ENCODE peak calls at places on chromosomes 12 and 14, in seven cellular contexts. E, L, Z, F, P, G and I are unnamed samples.
A peak's percentile ranks its signal among the peaks of the same experiment; 100 is the strongest.

GRCh38 chr12:3367750-3368444 is 123.1 kb upstream of the PRMT8 start:
- DNase-seq in E (no peak), L (no peak), F (no peak), P (no peak), G (no peak), Z (no peak), I (no peak)

GRCh38 chr12:121580959-121581680 is at the start of gene KDM2B:
- DNase-seq in Z (no peak), G (no peak), F (no peak), P (peak; percentile 79), L (no peak), E (no peak), I (no peak)

GRCh38 chr12:80208081-80208480 is 108.7 kb downstream of the OTOGL start:
- DNase-seq in P (no peak), L (no peak), F (no peak), E (no peak), G (no peak), Z (no peak), I (no peak)

GRCh38 chr14:74140374-74140850 is 55.7 kb downstream of the LIN52 start:
- DNase-seq in P (peak; percentile 38), Z (no peak), F (peak; percentile 100), G (no peak), E (peak; percentile 17), L (no peak), I (no peak)

GRCh38 chr12:30796508-30796780 is 41.7 kb upstream of the CAPRIN2 start:
- DNase-seq in F (peak; percentile 45), P (peak; percentile 77), L (no peak), E (peak; percentile 32), G (no peak), Z (no peak), I (no peak)

GRCh38 chr14:21098134-21098891 is at the start of gene ZNF219:
- DNase-seq in L (no peak), G (peak; percentile 34), Z (peak; percentile 48), P (peak; percentile 65), F (peak; percentile 71), E (peak; percentile 48), I (no peak)

GRCh38 chr14:104634031-104634760 is 29.6 kb upstream of the TMEM179 start:
- DNase-seq in P (no peak), L (no peak), E (no peak), G (no peak), Z (no peak), F (peak; percentile 39), I (no peak)

GRCh38 chr14:69519701-69520100 is 35.2 kb downstream of the PLEKHD1 start:
- DNase-seq in Z (no peak), L (no peak), F (no peak), G (no peak), E (no peak), P (no peak), I (no peak)

GRCh38 chr12:60205500-60205899 is 609.7 kb downstream of the SLC16A7 start:
- DNase-seq in G (no peak), Z (no peak), P (peak; percentile 63), L (no peak), F (no peak), E (peak; percentile 42), I (no peak)

GRCh38 chr12:53224268-53224896 is 7.6 kb downstream of the RARG start:
- DNase-seq in Z (no peak), G (no peak), P (no peak), E (no peak), L (no peak), F (peak; percentile 12), I (no peak)

GRCh38 chr14:71497645-71498086 is 434.6 kb upstream of the RGS6 start:
- DNase-seq in P (peak; percentile 17), F (no peak), Z (no peak), G (no peak), E (no peak), L (no peak), I (peak; percentile 35)

GRCh38 chr14:56289155-56289554 is 170.9 kb downstream of the PELI2 start:
- DNase-seq in F (no peak), G (no peak), L (no peak), E (no peak), Z (no peak), P (no peak), I (no peak)

GRCh38 chr14:31297701-31298344 is 90.2 kb upstream of the HECTD1 start:
- DNase-seq in L (no peak), G (no peak), E (no peak), Z (no peak), F (no peak), P (peak; percentile 33), I (no peak)

GRCh38 chr12:98352218-98352811 is 163.1 kb upstream of the TMPO start:
- DNase-seq in F (no peak), P (peak; percentile 63), Z (no peak), G (no peak), E (peak; percentile 68), L (no peak), I (peak; percentile 4)

GRCh38 chr12:121626853-121627623 is 708 bp downstream of the ORAI1 start:
- DNase-seq in F (peak; percentile 24), E (peak; percentile 13), Z (peak; percentile 55), P (peak; percentile 68), L (peak; percentile 85), G (peak; percentile 76), I (peak; percentile 42)

GRCh38 chr12:93514853-93515252 is 47.5 kb downstream of the MRPL42 start:
- DNase-seq in L (no peak), Z (no peak), E (no peak), F (no peak), P (peak; percentile 44), G (no peak), I (no peak)

GRCh38 chr12:7209958-7210357 is 20.5 kb downstream of the PEX5 start:
- DNase-seq in F (no peak), L (no peak), E (no peak), Z (no peak), G (no peak), P (no peak), I (no peak)

GRCh38 chr12:4701383-4701782 is 18.8 kb upstream of the GALNT8 start:
- DNase-seq in Z (no peak), E (no peak), P (peak; percentile 45), F (no peak), L (no peak), G (no peak), I (no peak)

GRCh38 chr12:52248541-52249035 is 15.5 kb downstream of the KRT7 start:
- DNase-seq in L (no peak), F (no peak), P (no peak), G (no peak), Z (no peak), E (no peak), I (no peak)

GRCh38 chr14:29282169-29282568 is 515.6 kb downstream of the FOXG1 start:
- DNase-seq in Z (no peak), L (no peak), P (peak; percentile 13), G (no peak), F (no peak), E (no peak), I (peak; percentile 14)

GRCh38 chr14:74980398-74980745 is 22.3 kb upstream of the EIF2B2 start:
- DNase-seq in Z (no peak), L (no peak), F (peak; percentile 73), E (no peak), G (no peak), P (peak; percentile 20), I (no peak)